ENCODE peak calls at places on chromosomes 3 and 15, in seven cellular contexts. One of them, this sample, is unnamed.
A peak's percentile ranks its signal among the peaks of the same experiment; 100 is the strongest.

GRCh38 chr3:35664460-35664919 is 25.2 kb downstream of the ARPP21 start:
- DNase-seq in GM23248: peak; percentile 9
- DNase-seq in anterior cingulate cortex: peak; percentile 86
- DNase-seq in HCEC 1CT: no peak
- DNase-seq in NCI-H1417: peak; percentile 92
- DNase-seq in H7: no peak
- DNase-seq in NCI-H1092 treated with DMSO at 0.1 percent for 48 hours: peak; percentile 88
- DNase-seq in this sample: peak; percentile 80

GRCh38 chr3:171811913-171812321 is 1.6 kb upstream of the PLD1 start:
- DNase-seq in GM23248: peak; percentile 67
- DNase-seq in anterior cingulate cortex: no peak
- DNase-seq in HCEC 1CT: peak; percentile 35
- DNase-seq in NCI-H1417: no peak
- DNase-seq in H7: no peak
- DNase-seq in NCI-H1092 treated with DMSO at 0.1 percent for 48 hours: no peak
- DNase-seq in this sample: no peak

GRCh38 chr3:32238027-32238815 is at the start of gene CMTM8:
- DNase-seq in GM23248: peak; percentile 28
- DNase-seq in anterior cingulate cortex: no peak
- DNase-seq in HCEC 1CT: no peak
- DNase-seq in NCI-H1417: peak; percentile 39
- DNase-seq in H7: peak; percentile 96
- DNase-seq in NCI-H1092 treated with DMSO at 0.1 percent for 48 hours: peak; percentile 64
- DNase-seq in this sample: no peak

GRCh38 chr3:48601622-48601994 is 6.5 kb upstream of the COL7A1 start:
- DNase-seq in GM23248: no peak
- DNase-seq in anterior cingulate cortex: peak; percentile 63
- DNase-seq in HCEC 1CT: no peak
- DNase-seq in NCI-H1417: no peak
- DNase-seq in H7: no peak
- DNase-seq in NCI-H1092 treated with DMSO at 0.1 percent for 48 hours: no peak
- DNase-seq in this sample: no peak

GRCh38 chr3:7977245-7978103 is 524.1 kb upstream of the LMCD1 start:
- DNase-seq in GM23248: no peak
- DNase-seq in anterior cingulate cortex: no peak
- DNase-seq in HCEC 1CT: no peak
- DNase-seq in NCI-H1417: no peak
- DNase-seq in H7: no peak
- DNase-seq in NCI-H1092 treated with DMSO at 0.1 percent for 48 hours: no peak
- DNase-seq in this sample: no peak

GRCh38 chr15:93413745-93414144 is 324.7 kb upstream of the RGMA start:
- DNase-seq in GM23248: no peak
- DNase-seq in anterior cingulate cortex: no peak
- DNase-seq in HCEC 1CT: no peak
- DNase-seq in NCI-H1417: no peak
- DNase-seq in H7: no peak
- DNase-seq in NCI-H1092 treated with DMSO at 0.1 percent for 48 hours: no peak
- DNase-seq in this sample: no peak

GRCh38 chr3:143436231-143436930 is 316.8 kb downstream of the CHST2 start:
- DNase-seq in GM23248: peak; percentile 82
- DNase-seq in anterior cingulate cortex: no peak
- DNase-seq in HCEC 1CT: peak; percentile 80
- DNase-seq in NCI-H1417: no peak
- DNase-seq in H7: no peak
- DNase-seq in NCI-H1092 treated with DMSO at 0.1 percent for 48 hours: no peak
- DNase-seq in this sample: no peak

GRCh38 chr15:91882858-91883586 is 29.5 kb downstream of the SLCO3A1 start:
- DNase-seq in GM23248: peak; percentile 23
- DNase-seq in anterior cingulate cortex: peak; percentile 39
- DNase-seq in HCEC 1CT: peak; percentile 29
- DNase-seq in NCI-H1417: no peak
- DNase-seq in H7: no peak
- DNase-seq in NCI-H1092 treated with DMSO at 0.1 percent for 48 hours: no peak
- DNase-seq in this sample: peak; percentile 91

GRCh38 chr3:183285828-183286457 is 32.9 kb downstream of the B3GNT5 start:
- DNase-seq in GM23248: peak; percentile 99
- DNase-seq in anterior cingulate cortex: peak; percentile 60
- DNase-seq in HCEC 1CT: peak; percentile 99
- DNase-seq in NCI-H1417: no peak
- DNase-seq in H7: peak; percentile 13
- DNase-seq in NCI-H1092 treated with DMSO at 0.1 percent for 48 hours: no peak
- DNase-seq in this sample: peak; percentile 84

GRCh38 chr3:116338713-116339112 is 106.6 kb downstream of the LSAMP start:
- DNase-seq in GM23248: no peak
- DNase-seq in anterior cingulate cortex: no peak
- DNase-seq in HCEC 1CT: no peak
- DNase-seq in NCI-H1417: peak; percentile 15
- DNase-seq in H7: no peak
- DNase-seq in NCI-H1092 treated with DMSO at 0.1 percent for 48 hours: no peak
- DNase-seq in this sample: peak; percentile 25

GRCh38 chr3:63151893-63152292 is 126.2 kb upstream of the SYNPR start:
- DNase-seq in GM23248: no peak
- DNase-seq in anterior cingulate cortex: peak; percentile 36
- DNase-seq in HCEC 1CT: no peak
- DNase-seq in NCI-H1417: no peak
- DNase-seq in H7: no peak
- DNase-seq in NCI-H1092 treated with DMSO at 0.1 percent for 48 hours: peak; percentile 83
- DNase-seq in this sample: no peak

GRCh38 chr3:53384465-53385277 is 37.3 kb upstream of the DCP1A start:
- DNase-seq in GM23248: no peak
- DNase-seq in anterior cingulate cortex: no peak
- DNase-seq in HCEC 1CT: no peak
- DNase-seq in NCI-H1417: no peak
- DNase-seq in H7: no peak
- DNase-seq in NCI-H1092 treated with DMSO at 0.1 percent for 48 hours: no peak
- DNase-seq in this sample: no peak

GRCh38 chr15:51672100-51672731 is 9.1 kb upstream of the SCG3 start:
- DNase-seq in GM23248: no peak
- DNase-seq in anterior cingulate cortex: no peak
- DNase-seq in HCEC 1CT: no peak
- DNase-seq in NCI-H1417: peak; percentile 43
- DNase-seq in H7: peak; percentile 17
- DNase-seq in NCI-H1092 treated with DMSO at 0.1 percent for 48 hours: no peak
- DNase-seq in this sample: no peak

GRCh38 chr3:101268987-101269386 is 51.4 kb downstream of the IMPG2 start:
- DNase-seq in GM23248: no peak
- DNase-seq in anterior cingulate cortex: no peak
- DNase-seq in HCEC 1CT: no peak
- DNase-seq in NCI-H1417: no peak
- DNase-seq in H7: no peak
- DNase-seq in NCI-H1092 treated with DMSO at 0.1 percent for 48 hours: no peak
- DNase-seq in this sample: no peak

GRCh38 chr15:76994971-76995945 is at the start of gene PSTPIP1:
- DNase-seq in GM23248: peak; percentile 66
- DNase-seq in anterior cingulate cortex: peak; percentile 45
- DNase-seq in HCEC 1CT: no peak
- DNase-seq in NCI-H1417: no peak
- DNase-seq in H7: peak; percentile 62
- DNase-seq in NCI-H1092 treated with DMSO at 0.1 percent for 48 hours: no peak
- DNase-seq in this sample: peak; percentile 68

GRCh38 chr15:56930663-56931313 is 12.3 kb downstream of the TCF12 start:
- DNase-seq in GM23248: no peak
- DNase-seq in anterior cingulate cortex: no peak
- DNase-seq in HCEC 1CT: no peak
- DNase-seq in NCI-H1417: no peak
- DNase-seq in H7: no peak
- DNase-seq in NCI-H1092 treated with DMSO at 0.1 percent for 48 hours: no peak
- DNase-seq in this sample: no peak

GRCh38 chr3:158313344-158313927 is 203.5 kb downstream of the RSRC1 start:
- DNase-seq in GM23248: peak; percentile 32
- DNase-seq in anterior cingulate cortex: no peak
- DNase-seq in HCEC 1CT: peak; percentile 34
- DNase-seq in NCI-H1417: peak; percentile 20
- DNase-seq in H7: no peak
- DNase-seq in NCI-H1092 treated with DMSO at 0.1 percent for 48 hours: peak; percentile 58
- DNase-seq in this sample: peak; percentile 19

GRCh38 chr3:15205934-15206661 is at the start of gene CAPN7:
- DNase-seq in GM23248: peak; percentile 99
- DNase-seq in anterior cingulate cortex: no peak
- DNase-seq in HCEC 1CT: peak; percentile 93
- DNase-seq in NCI-H1417: no peak
- DNase-seq in H7: peak; percentile 93
- DNase-seq in NCI-H1092 treated with DMSO at 0.1 percent for 48 hours: no peak
- DNase-seq in this sample: peak; percentile 95

GRCh38 chr3:185789891-185790830 is 34.7 kb downstream of the IGF2BP2 start:
- DNase-seq in GM23248: peak; percentile 23
- DNase-seq in anterior cingulate cortex: no peak
- DNase-seq in HCEC 1CT: no peak
- DNase-seq in NCI-H1417: no peak
- DNase-seq in H7: peak; percentile 29
- DNase-seq in NCI-H1092 treated with DMSO at 0.1 percent for 48 hours: no peak
- DNase-seq in this sample: no peak

GRCh38 chr3:106913111-106913698 is 464.0 kb upstream of the CCDC54 start:
- DNase-seq in GM23248: no peak
- DNase-seq in anterior cingulate cortex: no peak
- DNase-seq in HCEC 1CT: no peak
- DNase-seq in NCI-H1417: no peak
- DNase-seq in H7: peak; percentile 58
- DNase-seq in NCI-H1092 treated with DMSO at 0.1 percent for 48 hours: no peak
- DNase-seq in this sample: no peak

GRCh38 chr3:186221733-186222378 is 113.0 kb upstream of the ETV5 start:
- DNase-seq in GM23248: no peak
- DNase-seq in anterior cingulate cortex: no peak
- DNase-seq in HCEC 1CT: no peak
- DNase-seq in NCI-H1417: no peak
- DNase-seq in H7: no peak
- DNase-seq in NCI-H1092 treated with DMSO at 0.1 percent for 48 hours: no peak
- DNase-seq in this sample: no peak

GRCh38 chr3:143972155-143972494 is 502 bp downstream of the DIPK2A start:
- DNase-seq in GM23248: no peak
- DNase-seq in anterior cingulate cortex: no peak
- DNase-seq in HCEC 1CT: no peak
- DNase-seq in NCI-H1417: no peak
- DNase-seq in H7: no peak
- DNase-seq in NCI-H1092 treated with DMSO at 0.1 percent for 48 hours: no peak
- DNase-seq in this sample: no peak

GRCh38 chr15:55327392-55327791 is 8.4 kb downstream of the PIGB start:
- DNase-seq in GM23248: no peak
- DNase-seq in anterior cingulate cortex: no peak
- DNase-seq in HCEC 1CT: no peak
- DNase-seq in NCI-H1417: no peak
- DNase-seq in H7: no peak
- DNase-seq in NCI-H1092 treated with DMSO at 0.1 percent for 48 hours: no peak
- DNase-seq in this sample: no peak

GRCh38 chr3:11145888-11146287 is 8.4 kb upstream of the HRH1 start:
- DNase-seq in GM23248: peak; percentile 84
- DNase-seq in anterior cingulate cortex: no peak
- DNase-seq in HCEC 1CT: peak; percentile 93
- DNase-seq in NCI-H1417: no peak
- DNase-seq in H7: no peak
- DNase-seq in NCI-H1092 treated with DMSO at 0.1 percent for 48 hours: no peak
- DNase-seq in this sample: no peak

GRCh38 chr3:31432897-31433678 is 99.6 kb upstream of the STT3B start:
- DNase-seq in GM23248: no peak
- DNase-seq in anterior cingulate cortex: no peak
- DNase-seq in HCEC 1CT: peak; percentile 11
- DNase-seq in NCI-H1417: no peak
- DNase-seq in H7: no peak
- DNase-seq in NCI-H1092 treated with DMSO at 0.1 percent for 48 hours: no peak
- DNase-seq in this sample: no peak

GRCh38 chr3:42262525-42262924 is 3.5 kb downstream of the CCK start:
- DNase-seq in GM23248: peak; percentile 94
- DNase-seq in anterior cingulate cortex: no peak
- DNase-seq in HCEC 1CT: peak; percentile 88
- DNase-seq in NCI-H1417: no peak
- DNase-seq in H7: no peak
- DNase-seq in NCI-H1092 treated with DMSO at 0.1 percent for 48 hours: no peak
- DNase-seq in this sample: no peak

GRCh38 chr15:63601727-63602185 is 4.6 kb downstream of the FBXL22 start:
- DNase-seq in GM23248: no peak
- DNase-seq in anterior cingulate cortex: no peak
- DNase-seq in HCEC 1CT: no peak
- DNase-seq in NCI-H1417: peak; percentile 30
- DNase-seq in H7: peak; percentile 71
- DNase-seq in NCI-H1092 treated with DMSO at 0.1 percent for 48 hours: peak; percentile 46
- DNase-seq in this sample: peak; percentile 54

GRCh38 chr3:54094926-54095325 is 27.4 kb upstream of the CACNA2D3 start:
- DNase-seq in GM23248: peak; percentile 27
- DNase-seq in anterior cingulate cortex: no peak
- DNase-seq in HCEC 1CT: no peak
- DNase-seq in NCI-H1417: no peak
- DNase-seq in H7: no peak
- DNase-seq in NCI-H1092 treated with DMSO at 0.1 percent for 48 hours: no peak
- DNase-seq in this sample: no peak

GRCh38 chr15:78959360-78959759 is 14.5 kb upstream of the CTSH start:
- DNase-seq in GM23248: no peak
- DNase-seq in anterior cingulate cortex: no peak
- DNase-seq in HCEC 1CT: no peak
- DNase-seq in NCI-H1417: no peak
- DNase-seq in H7: no peak
- DNase-seq in NCI-H1092 treated with DMSO at 0.1 percent for 48 hours: no peak
- DNase-seq in this sample: no peak

GRCh38 chr3:124032351-124032880 is 40.5 kb upstream of the ROPN1 start:
- DNase-seq in GM23248: peak; percentile 10
- DNase-seq in anterior cingulate cortex: peak; percentile 51
- DNase-seq in HCEC 1CT: no peak
- DNase-seq in NCI-H1417: peak; percentile 75
- DNase-seq in H7: peak; percentile 58
- DNase-seq in NCI-H1092 treated with DMSO at 0.1 percent for 48 hours: peak; percentile 96
- DNase-seq in this sample: peak; percentile 48

GRCh38 chr3:8840556-8840955 is 71.1 kb upstream of the OXTR start:
- DNase-seq in GM23248: no peak
- DNase-seq in anterior cingulate cortex: no peak
- DNase-seq in HCEC 1CT: peak; percentile 83
- DNase-seq in NCI-H1417: no peak
- DNase-seq in H7: no peak
- DNase-seq in NCI-H1092 treated with DMSO at 0.1 percent for 48 hours: no peak
- DNase-seq in this sample: no peak

GRCh38 chr3:33130144-33130543 is 16.3 kb downstream of the CRTAP start:
- DNase-seq in GM23248: no peak
- DNase-seq in anterior cingulate cortex: no peak
- DNase-seq in HCEC 1CT: no peak
- DNase-seq in NCI-H1417: no peak
- DNase-seq in H7: no peak
- DNase-seq in NCI-H1092 treated with DMSO at 0.1 percent for 48 hours: no peak
- DNase-seq in this sample: no peak

This sample was measured in G401.